ENCODE peak calls at places on chromosomes 5 and 9, in six cellular contexts. One of them, this sample, is unnamed.

GRCh38 chr5:76175051-76175666 is 92.0 kb downstream of the SV2C start:
- DNase-seq in HCT116: peak
- DNase-seq in prostate gland: peak
- DNase-seq in suprapubic skin: no peak
- DNase-seq in spleen: no peak
- DNase-seq in HepG2: peak
- DNase-seq in this sample: peak

GRCh38 chr5:13773652-13774051 is 170.8 kb downstream of the DNAH5 start:
- DNase-seq in HCT116: no peak
- DNase-seq in prostate gland: no peak
- DNase-seq in suprapubic skin: no peak
- DNase-seq in spleen: no peak
- DNase-seq in HepG2: no peak
- DNase-seq in this sample: no peak

GRCh38 chr5:98066910-98067309 is 706.6 kb upstream of the RGMB start:
- DNase-seq in HCT116: no peak
- DNase-seq in prostate gland: no peak
- DNase-seq in suprapubic skin: no peak
- DNase-seq in spleen: no peak
- DNase-seq in HepG2: no peak
- DNase-seq in this sample: no peak

GRCh38 chr5:71816307-71816706 is 97.2 kb downstream of the CARTPT start:
- DNase-seq in HCT116: no peak
- DNase-seq in prostate gland: no peak
- DNase-seq in suprapubic skin: no peak
- DNase-seq in spleen: no peak
- DNase-seq in HepG2: no peak
- DNase-seq in this sample: no peak

GRCh38 chr5:145925353-145925752 is 11.0 kb upstream of the SH3RF2 start:
- DNase-seq in HCT116: no peak
- DNase-seq in prostate gland: no peak
- DNase-seq in suprapubic skin: no peak
- DNase-seq in spleen: no peak
- DNase-seq in HepG2: no peak
- DNase-seq in this sample: no peak

GRCh38 chr5:154652746-154653417 is 102.3 kb upstream of the LARP1 start:
- DNase-seq in HCT116: no peak
- DNase-seq in prostate gland: no peak
- DNase-seq in suprapubic skin: no peak
- DNase-seq in spleen: peak
- DNase-seq in HepG2: no peak
- DNase-seq in this sample: no peak

GRCh38 chr5:153660919-153661318 is 170.4 kb downstream of the GRIA1 start:
- DNase-seq in HCT116: no peak
- DNase-seq in prostate gland: no peak
- DNase-seq in suprapubic skin: no peak
- DNase-seq in spleen: no peak
- DNase-seq in HepG2: no peak
- DNase-seq in this sample: no peak

GRCh38 chr9:111163738-111164399 is 125.6 kb upstream of the LPAR1 start:
- DNase-seq in HCT116: no peak
- DNase-seq in prostate gland: no peak
- DNase-seq in suprapubic skin: no peak
- DNase-seq in spleen: no peak
- DNase-seq in HepG2: no peak
- DNase-seq in this sample: no peak

GRCh38 chr5:74017786-74018211 is 391.8 kb downstream of the ARHGEF28 start:
- DNase-seq in HCT116: peak
- DNase-seq in prostate gland: peak
- DNase-seq in suprapubic skin: no peak
- DNase-seq in spleen: no peak
- DNase-seq in HepG2: no peak
- DNase-seq in this sample: no peak

GRCh38 chr5:113320160-113320816 is 114.5 kb downstream of the TSSK1B start:
- DNase-seq in HCT116: no peak
- DNase-seq in prostate gland: no peak
- DNase-seq in suprapubic skin: no peak
- DNase-seq in spleen: no peak
- DNase-seq in HepG2: no peak
- DNase-seq in this sample: no peak

GRCh38 chr5:68587181-68587580 is 371.6 kb downstream of the PIK3R1 start:
- DNase-seq in HCT116: no peak
- DNase-seq in prostate gland: no peak
- DNase-seq in suprapubic skin: no peak
- DNase-seq in spleen: no peak
- DNase-seq in HepG2: no peak
- DNase-seq in this sample: no peak

GRCh38 chr5:151956720-151957119 is 32.1 kb upstream of the GLRA1 start:
- DNase-seq in HCT116: no peak
- DNase-seq in prostate gland: no peak
- DNase-seq in suprapubic skin: no peak
- DNase-seq in spleen: no peak
- DNase-seq in HepG2: no peak
- DNase-seq in this sample: no peak

GRCh38 chr9:13728917-13729811 is 449.7 kb upstream of the MPDZ start:
- DNase-seq in HCT116: no peak
- DNase-seq in prostate gland: no peak
- DNase-seq in suprapubic skin: no peak
- DNase-seq in spleen: no peak
- DNase-seq in HepG2: no peak
- DNase-seq in this sample: no peak

GRCh38 chr5:172634106-172634899 is 6.8 kb upstream of the NEURL1B start:
- DNase-seq in HCT116: no peak
- DNase-seq in prostate gland: no peak
- DNase-seq in suprapubic skin: peak
- DNase-seq in spleen: no peak
- DNase-seq in HepG2: no peak
- DNase-seq in this sample: no peak

GRCh38 chr5:63923914-63924313 is 38.3 kb downstream of the HTR1A start:
- DNase-seq in HCT116: no peak
- DNase-seq in prostate gland: peak
- DNase-seq in suprapubic skin: no peak
- DNase-seq in spleen: no peak
- DNase-seq in HepG2: no peak
- DNase-seq in this sample: no peak

GRCh38 chr5:14302343-14302742 is 159.2 kb downstream of the TRIO start:
- DNase-seq in HCT116: no peak
- DNase-seq in prostate gland: no peak
- DNase-seq in suprapubic skin: no peak
- DNase-seq in spleen: no peak
- DNase-seq in HepG2: no peak
- DNase-seq in this sample: no peak

GRCh38 chr9:125889524-125890473 is 142.6 kb downstream of the PBX3 start:
- DNase-seq in HCT116: no peak
- DNase-seq in prostate gland: no peak
- DNase-seq in suprapubic skin: no peak
- DNase-seq in spleen: peak
- DNase-seq in HepG2: no peak
- DNase-seq in this sample: peak

GRCh38 chr5:19555876-19556275 is 432.1 kb downstream of the CDH18 start:
- DNase-seq in HCT116: no peak
- DNase-seq in prostate gland: no peak
- DNase-seq in suprapubic skin: no peak
- DNase-seq in spleen: no peak
- DNase-seq in HepG2: no peak
- DNase-seq in this sample: no peak

GRCh38 chr9:93633492-93634221 is 57.3 kb downstream of the PHF2 start:
- DNase-seq in HCT116: no peak
- DNase-seq in prostate gland: no peak
- DNase-seq in suprapubic skin: peak
- DNase-seq in spleen: peak
- DNase-seq in HepG2: no peak
- DNase-seq in this sample: no peak

GRCh38 chr5:159045165-159045811 is 54.4 kb downstream of the EBF1 start:
- DNase-seq in HCT116: no peak
- DNase-seq in prostate gland: no peak
- DNase-seq in suprapubic skin: no peak
- DNase-seq in spleen: no peak
- DNase-seq in HepG2: no peak
- DNase-seq in this sample: no peak

GRCh38 chr9:130425741-130426466 is 18.9 kb upstream of the ASS1 start:
- DNase-seq in HCT116: no peak
- DNase-seq in prostate gland: no peak
- DNase-seq in suprapubic skin: no peak
- DNase-seq in spleen: no peak
- DNase-seq in HepG2: no peak
- DNase-seq in this sample: no peak

GRCh38 chr5:136113606-136114005 is 19.0 kb upstream of the SMAD5 start:
- DNase-seq in HCT116: no peak
- DNase-seq in prostate gland: no peak
- DNase-seq in suprapubic skin: no peak
- DNase-seq in spleen: no peak
- DNase-seq in HepG2: no peak
- DNase-seq in this sample: no peak

GRCh38 chr9:113854310-113854709 is 21.8 kb upstream of the ZNF618 start:
- DNase-seq in HCT116: no peak
- DNase-seq in prostate gland: no peak
- DNase-seq in suprapubic skin: no peak
- DNase-seq in spleen: no peak
- DNase-seq in HepG2: no peak
- DNase-seq in this sample: no peak

GRCh38 chr9:108662090-108662875 is 193.5 kb downstream of the ACTL7B start:
- DNase-seq in HCT116: no peak
- DNase-seq in prostate gland: no peak
- DNase-seq in suprapubic skin: no peak
- DNase-seq in spleen: no peak
- DNase-seq in HepG2: no peak
- DNase-seq in this sample: no peak

GRCh38 chr5:61303348-61303747 is 28.7 kb upstream of the ZSWIM6 start:
- DNase-seq in HCT116: no peak
- DNase-seq in prostate gland: no peak
- DNase-seq in suprapubic skin: no peak
- DNase-seq in spleen: no peak
- DNase-seq in HepG2: no peak
- DNase-seq in this sample: no peak

DNA sequence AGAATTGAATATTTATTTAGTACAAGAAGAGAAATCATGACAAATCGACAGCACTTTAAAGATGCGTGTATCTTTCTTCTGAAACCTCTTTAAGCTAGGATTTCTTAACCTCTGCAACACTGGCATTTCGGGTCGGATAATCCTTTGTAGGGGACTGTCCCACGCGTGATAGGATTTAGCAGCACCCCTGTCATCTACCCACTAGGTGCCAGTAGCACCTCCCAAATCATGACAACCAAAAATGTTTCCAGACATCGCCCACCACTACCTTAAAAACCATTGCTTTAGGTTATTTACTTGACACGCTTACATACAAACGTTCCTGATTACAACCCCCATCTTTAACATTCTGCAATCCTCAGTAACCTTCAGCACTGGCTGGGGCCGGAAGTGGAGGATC is 223.1 kb downstream of the TRIM32 start:
- DNase-seq in HCT116: no peak
- DNase-seq in prostate gland: no peak
- DNase-seq in suprapubic skin: no peak
- DNase-seq in spleen: no peak
- DNase-seq in HepG2: no peak
- DNase-seq in this sample: no peak
- TF ChIP-seq CTCF in HCT116: no peak
- TF ChIP-seq CTCF in prostate gland: no peak
- TF ChIP-seq CTCF in suprapubic skin: no peak
- TF ChIP-seq CTCF in spleen: no peak
- TF ChIP-seq CTCF in HepG2: no peak
- TF ChIP-seq CTCF in this sample: peak

GRCh38 chr5:1882337-1883119 is at the start of gene IRX4:
- DNase-seq in HCT116: peak
- DNase-seq in prostate gland: peak
- DNase-seq in suprapubic skin: no peak
- DNase-seq in spleen: peak
- DNase-seq in HepG2: no peak
- DNase-seq in this sample: no peak

GRCh38 chr5:1885476-1885755 is 2.7 kb upstream of the IRX4 start:
- DNase-seq in HCT116: no peak
- DNase-seq in prostate gland: no peak
- DNase-seq in suprapubic skin: no peak
- DNase-seq in spleen: peak
- DNase-seq in HepG2: no peak
- DNase-seq in this sample: no peak

GRCh38 chr5:1884638-1885475 is 2.1 kb upstream of the IRX4 start:
- DNase-seq in HCT116: no peak
- DNase-seq in prostate gland: no peak
- DNase-seq in suprapubic skin: no peak
- DNase-seq in spleen: no peak
- DNase-seq in HepG2: no peak
- DNase-seq in this sample: no peak

GRCh38 chr5:1883120-1883924 is 597 bp upstream of the IRX4 start:
- DNase-seq in HCT116: no peak
- DNase-seq in prostate gland: no peak
- DNase-seq in suprapubic skin: no peak
- DNase-seq in spleen: peak
- DNase-seq in HepG2: no peak
- DNase-seq in this sample: peak

GRCh38 chr5:1883925-1884637 is 1.4 kb upstream of the IRX4 start:
- DNase-seq in HCT116: no peak
- DNase-seq in prostate gland: no peak
- DNase-seq in suprapubic skin: no peak
- DNase-seq in spleen: peak
- DNase-seq in HepG2: no peak
- DNase-seq in this sample: no peak
- TF ChIP-seq POLR2AphosphoS5 in HCT116: no peak
- TF ChIP-seq POLR2AphosphoS5 in prostate gland: no peak
- TF ChIP-seq POLR2AphosphoS5 in suprapubic skin: no peak
- TF ChIP-seq POLR2AphosphoS5 in spleen: no peak
- TF ChIP-seq POLR2AphosphoS5 in HepG2: no peak
- TF ChIP-seq POLR2AphosphoS5 in this sample: no peak

GRCh38 chr9:35801328-35802128 is 10.1 kb downstream of the NPR2 start:
- DNase-seq in HCT116: no peak
- DNase-seq in prostate gland: no peak
- DNase-seq in suprapubic skin: no peak
- DNase-seq in spleen: no peak
- DNase-seq in HepG2: peak
- DNase-seq in this sample: no peak
- TF ChIP-seq CTCF in HCT116: no peak
- TF ChIP-seq CTCF in prostate gland: no peak
- TF ChIP-seq CTCF in suprapubic skin: no peak
- TF ChIP-seq CTCF in spleen: no peak
- TF ChIP-seq CTCF in HepG2: peak
- TF ChIP-seq CTCF in this sample: no peak

GRCh38 chr9:81686614-81687520 is 2.5 kb downstream of the TLE1 start:
- DNase-seq in HCT116: peak
- DNase-seq in prostate gland: peak
- DNase-seq in suprapubic skin: peak
- DNase-seq in spleen: peak
- DNase-seq in HepG2: peak
- DNase-seq in this sample: no peak
- TF ChIP-seq POLR2AphosphoS5 in HCT116: no peak
- TF ChIP-seq POLR2AphosphoS5 in prostate gland: peak
- TF ChIP-seq POLR2AphosphoS5 in suprapubic skin: no peak
- TF ChIP-seq POLR2AphosphoS5 in spleen: peak
- TF ChIP-seq POLR2AphosphoS5 in HepG2: no peak
- TF ChIP-seq POLR2AphosphoS5 in this sample: peak